ENCODE peak calls at places on chromosomes 12 and 14, in ten cellular contexts. One of them, this sample, is unnamed.

GRCh38 chr14:94334837-94335236 is 11.7 kb upstream of the SERPINA6 start:
- DNase-seq in HEK293T: no peak
- DNase-seq in lower leg skin: no peak
- DNase-seq in AG08395: no peak
- DNase-seq in hippocampal formation: no peak
- DNase-seq in GM03348: no peak
- DNase-seq in BE2C: no peak
- DNase-seq in NCI-H345: no peak
- DNase-seq in progenitor cell of endocrine pancreas: no peak
- DNase-seq in NCI-H460: no peak
- DNase-seq in this sample: no peak

GRCh38 chr12:131000000-131000486 is 46.3 kb downstream of the ADGRD1 start:
- DNase-seq in HEK293T: no peak
- DNase-seq in lower leg skin: no peak
- DNase-seq in AG08395: no peak
- DNase-seq in hippocampal formation: no peak
- DNase-seq in GM03348: no peak
- DNase-seq in BE2C: no peak
- DNase-seq in NCI-H345: no peak
- DNase-seq in progenitor cell of endocrine pancreas: no peak
- DNase-seq in NCI-H460: no peak
- DNase-seq in this sample: no peak

GRCh38 chr14:63276016-63276415 is 42.7 kb downstream of the GPHB5 start:
- DNase-seq in HEK293T: no peak
- DNase-seq in lower leg skin: no peak
- DNase-seq in AG08395: no peak
- DNase-seq in hippocampal formation: no peak
- DNase-seq in GM03348: no peak
- DNase-seq in BE2C: no peak
- DNase-seq in NCI-H345: peak; percentile 92
- DNase-seq in progenitor cell of endocrine pancreas: no peak
- DNase-seq in NCI-H460: no peak
- DNase-seq in this sample: no peak

GRCh38 chr12:69701821-69702220 is 2.7 kb upstream of the BEST3 start:
- DNase-seq in HEK293T: no peak
- DNase-seq in lower leg skin: no peak
- DNase-seq in AG08395: no peak
- DNase-seq in hippocampal formation: peak; percentile 43
- DNase-seq in GM03348: no peak
- DNase-seq in BE2C: no peak
- DNase-seq in NCI-H345: no peak
- DNase-seq in progenitor cell of endocrine pancreas: no peak
- DNase-seq in NCI-H460: no peak
- DNase-seq in this sample: no peak

GRCh38 chr12:42670719-42671118 is 81.2 kb upstream of the PRICKLE1 start:
- DNase-seq in HEK293T: no peak
- DNase-seq in lower leg skin: no peak
- DNase-seq in AG08395: no peak
- DNase-seq in hippocampal formation: no peak
- DNase-seq in GM03348: no peak
- DNase-seq in BE2C: no peak
- DNase-seq in NCI-H345: no peak
- DNase-seq in progenitor cell of endocrine pancreas: no peak
- DNase-seq in NCI-H460: no peak
- DNase-seq in this sample: no peak

GRCh38 chr12:587551-588322 is 75.5 kb downstream of the NINJ2 start:
- DNase-seq in HEK293T: no peak
- DNase-seq in lower leg skin: no peak
- DNase-seq in AG08395: no peak
- DNase-seq in hippocampal formation: no peak
- DNase-seq in GM03348: no peak
- DNase-seq in BE2C: no peak
- DNase-seq in NCI-H345: no peak
- DNase-seq in progenitor cell of endocrine pancreas: no peak
- DNase-seq in NCI-H460: no peak
- DNase-seq in this sample: no peak

GRCh38 chr12:4274396-4274959 is 916 bp downstream of the CCND2 start:
- DNase-seq in HEK293T: no peak
- DNase-seq in lower leg skin: no peak
- DNase-seq in AG08395: no peak
- DNase-seq in hippocampal formation: no peak
- DNase-seq in GM03348: no peak
- DNase-seq in BE2C: no peak
- DNase-seq in NCI-H345: no peak
- DNase-seq in progenitor cell of endocrine pancreas: no peak
- DNase-seq in NCI-H460: no peak
- DNase-seq in this sample: no peak

GRCh38 chr12:27627123-27627835 is 69.0 kb upstream of the REP15 start:
- DNase-seq in HEK293T: no peak
- DNase-seq in lower leg skin: no peak
- DNase-seq in AG08395: peak; percentile 72
- DNase-seq in hippocampal formation: no peak
- DNase-seq in GM03348: peak; percentile 65
- DNase-seq in BE2C: no peak
- DNase-seq in NCI-H345: no peak
- DNase-seq in progenitor cell of endocrine pancreas: no peak
- DNase-seq in NCI-H460: peak; percentile 16
- DNase-seq in this sample: peak; percentile 92

GRCh38 chr12:96981053-96981452 is 74.0 kb downstream of the NEDD1 start:
- DNase-seq in HEK293T: no peak
- DNase-seq in lower leg skin: no peak
- DNase-seq in AG08395: peak; percentile 81
- DNase-seq in hippocampal formation: no peak
- DNase-seq in GM03348: peak; percentile 87
- DNase-seq in BE2C: no peak
- DNase-seq in NCI-H345: no peak
- DNase-seq in progenitor cell of endocrine pancreas: no peak
- DNase-seq in NCI-H460: no peak
- DNase-seq in this sample: peak; percentile 84

GRCh38 chr12:125983094-125983783 is 918.0 kb downstream of the AACS start:
- DNase-seq in HEK293T: peak; percentile 21
- DNase-seq in lower leg skin: no peak
- DNase-seq in AG08395: no peak
- DNase-seq in hippocampal formation: no peak
- DNase-seq in GM03348: no peak
- DNase-seq in BE2C: peak; percentile 40
- DNase-seq in NCI-H345: no peak
- DNase-seq in progenitor cell of endocrine pancreas: peak; percentile 81
- DNase-seq in NCI-H460: peak; percentile 43
- DNase-seq in this sample: no peak

GRCh38 chr12:123991402-123991951 is 18.5 kb downstream of the ZNF664 start:
- DNase-seq in HEK293T: no peak
- DNase-seq in lower leg skin: no peak
- DNase-seq in AG08395: no peak
- DNase-seq in hippocampal formation: no peak
- DNase-seq in GM03348: no peak
- DNase-seq in BE2C: no peak
- DNase-seq in NCI-H345: peak; percentile 1
- DNase-seq in progenitor cell of endocrine pancreas: no peak
- DNase-seq in NCI-H460: no peak
- DNase-seq in this sample: no peak

GRCh38 chr12:19196959-19197630 is 67.6 kb downstream of the PLEKHA5 start:
- DNase-seq in HEK293T: no peak
- DNase-seq in lower leg skin: no peak
- DNase-seq in AG08395: no peak
- DNase-seq in hippocampal formation: no peak
- DNase-seq in GM03348: no peak
- DNase-seq in BE2C: no peak
- DNase-seq in NCI-H345: no peak
- DNase-seq in progenitor cell of endocrine pancreas: no peak
- DNase-seq in NCI-H460: no peak
- DNase-seq in this sample: no peak

GRCh38 chr12:123141615-123142517 is 9.0 kb downstream of the PITPNM2 start:
- DNase-seq in HEK293T: no peak
- DNase-seq in lower leg skin: no peak
- DNase-seq in AG08395: peak; percentile 60
- DNase-seq in hippocampal formation: no peak
- DNase-seq in GM03348: peak; percentile 63
- DNase-seq in BE2C: no peak
- DNase-seq in NCI-H345: no peak
- DNase-seq in progenitor cell of endocrine pancreas: no peak
- DNase-seq in NCI-H460: peak; percentile 57
- DNase-seq in this sample: peak; percentile 69

GRCh38 chr14:61733972-61734371 is 28.2 kb upstream of the SNAPC1 start:
- DNase-seq in HEK293T: no peak
- DNase-seq in lower leg skin: no peak
- DNase-seq in AG08395: no peak
- DNase-seq in hippocampal formation: no peak
- DNase-seq in GM03348: no peak
- DNase-seq in BE2C: no peak
- DNase-seq in NCI-H345: no peak
- DNase-seq in progenitor cell of endocrine pancreas: no peak
- DNase-seq in NCI-H460: no peak
- DNase-seq in this sample: no peak

GRCh38 chr12:25769076-25769945 is 189.2 kb upstream of the RASSF8 start:
- DNase-seq in HEK293T: no peak
- DNase-seq in lower leg skin: no peak
- DNase-seq in AG08395: peak; percentile 78
- DNase-seq in hippocampal formation: no peak
- DNase-seq in GM03348: peak; percentile 76
- DNase-seq in BE2C: no peak
- DNase-seq in NCI-H345: no peak
- DNase-seq in progenitor cell of endocrine pancreas: no peak
- DNase-seq in NCI-H460: no peak
- DNase-seq in this sample: peak; percentile 79

GRCh38 chr12:42873401-42873800 is 283.9 kb upstream of the PRICKLE1 start:
- DNase-seq in HEK293T: no peak
- DNase-seq in lower leg skin: no peak
- DNase-seq in AG08395: no peak
- DNase-seq in hippocampal formation: no peak
- DNase-seq in GM03348: no peak
- DNase-seq in BE2C: no peak
- DNase-seq in NCI-H345: no peak
- DNase-seq in progenitor cell of endocrine pancreas: no peak
- DNase-seq in NCI-H460: no peak
- DNase-seq in this sample: no peak

GRCh38 chr12:131218291-131219172 is 264.8 kb downstream of the ADGRD1 start:
- DNase-seq in HEK293T: no peak
- DNase-seq in lower leg skin: no peak
- DNase-seq in AG08395: no peak
- DNase-seq in hippocampal formation: no peak
- DNase-seq in GM03348: no peak
- DNase-seq in BE2C: no peak
- DNase-seq in NCI-H345: no peak
- DNase-seq in progenitor cell of endocrine pancreas: no peak
- DNase-seq in NCI-H460: peak; percentile 30
- DNase-seq in this sample: no peak

GRCh38 chr12:47811070-47811391 is 8.7 kb downstream of the HDAC7 start:
- DNase-seq in HEK293T: no peak
- DNase-seq in lower leg skin: no peak
- DNase-seq in AG08395: no peak
- DNase-seq in hippocampal formation: no peak
- DNase-seq in GM03348: no peak
- DNase-seq in BE2C: no peak
- DNase-seq in NCI-H345: no peak
- DNase-seq in progenitor cell of endocrine pancreas: no peak
- DNase-seq in NCI-H460: no peak
- DNase-seq in this sample: no peak

GRCh38 chr14:91284146-91284790 is 39.8 kb upstream of the GPR68 start:
- DNase-seq in HEK293T: peak; percentile 52
- DNase-seq in lower leg skin: no peak
- DNase-seq in AG08395: peak; percentile 94
- DNase-seq in hippocampal formation: no peak
- DNase-seq in GM03348: peak; percentile 94
- DNase-seq in BE2C: peak; percentile 44
- DNase-seq in NCI-H345: no peak
- DNase-seq in progenitor cell of endocrine pancreas: no peak
- DNase-seq in NCI-H460: no peak
- DNase-seq in this sample: peak; percentile 57

GRCh38 chr12:42143401-42144173 is 1.1 kb downstream of the GXYLT1 start:
- DNase-seq in HEK293T: no peak
- DNase-seq in lower leg skin: no peak
- DNase-seq in AG08395: no peak
- DNase-seq in hippocampal formation: no peak
- DNase-seq in GM03348: peak; percentile 10
- DNase-seq in BE2C: no peak
- DNase-seq in NCI-H345: no peak
- DNase-seq in progenitor cell of endocrine pancreas: no peak
- DNase-seq in NCI-H460: no peak
- DNase-seq in this sample: no peak

GRCh38 chr12:131108171-131108955 is 154.7 kb downstream of the ADGRD1 start:
- DNase-seq in HEK293T: no peak
- DNase-seq in lower leg skin: no peak
- DNase-seq in AG08395: no peak
- DNase-seq in hippocampal formation: no peak
- DNase-seq in GM03348: no peak
- DNase-seq in BE2C: peak; percentile 32
- DNase-seq in NCI-H345: no peak
- DNase-seq in progenitor cell of endocrine pancreas: no peak
- DNase-seq in NCI-H460: no peak
- DNase-seq in this sample: no peak

GRCh38 chr12:52190860-52191729 is 719 bp downstream of the KRT80 start:
- DNase-seq in HEK293T: no peak
- DNase-seq in lower leg skin: no peak
- DNase-seq in AG08395: no peak
- DNase-seq in hippocampal formation: no peak
- DNase-seq in GM03348: no peak
- DNase-seq in BE2C: no peak
- DNase-seq in NCI-H345: no peak
- DNase-seq in progenitor cell of endocrine pancreas: no peak
- DNase-seq in NCI-H460: no peak
- DNase-seq in this sample: no peak

GRCh38 chr12:2958432-2959193 is 584 bp upstream of the TEAD4 start:
- DNase-seq in HEK293T: peak; percentile 68
- DNase-seq in lower leg skin: no peak
- DNase-seq in AG08395: peak; percentile 92
- DNase-seq in hippocampal formation: no peak
- DNase-seq in GM03348: peak; percentile 97
- DNase-seq in BE2C: no peak
- DNase-seq in NCI-H345: peak; percentile 73
- DNase-seq in progenitor cell of endocrine pancreas: no peak
- DNase-seq in NCI-H460: peak; percentile 46
- DNase-seq in this sample: no peak

GRCh38 chr14:68111733-68112270 is 292.2 kb downstream of the RAD51B start:
- DNase-seq in HEK293T: no peak
- DNase-seq in lower leg skin: no peak
- DNase-seq in AG08395: no peak
- DNase-seq in hippocampal formation: no peak
- DNase-seq in GM03348: no peak
- DNase-seq in BE2C: no peak
- DNase-seq in NCI-H345: no peak
- DNase-seq in progenitor cell of endocrine pancreas: no peak
- DNase-seq in NCI-H460: no peak
- DNase-seq in this sample: no peak

GRCh38 chr12:44500423-44500822 is 375.7 kb downstream of the NELL2 start:
- DNase-seq in HEK293T: no peak
- DNase-seq in lower leg skin: no peak
- DNase-seq in AG08395: no peak
- DNase-seq in hippocampal formation: no peak
- DNase-seq in GM03348: no peak
- DNase-seq in BE2C: no peak
- DNase-seq in NCI-H345: no peak
- DNase-seq in progenitor cell of endocrine pancreas: no peak
- DNase-seq in NCI-H460: no peak
- DNase-seq in this sample: no peak

GRCh38 chr12:15244341-15244740 is 23.1 kb upstream of the RERG start:
- DNase-seq in HEK293T: no peak
- DNase-seq in lower leg skin: no peak
- DNase-seq in AG08395: no peak
- DNase-seq in hippocampal formation: no peak
- DNase-seq in GM03348: no peak
- DNase-seq in BE2C: no peak
- DNase-seq in NCI-H345: peak; percentile 94
- DNase-seq in progenitor cell of endocrine pancreas: no peak
- DNase-seq in NCI-H460: no peak
- DNase-seq in this sample: no peak

GRCh38 chr12:68529466-68529865 is 81.2 kb upstream of the RAP1B start:
- DNase-seq in HEK293T: no peak
- DNase-seq in lower leg skin: no peak
- DNase-seq in AG08395: no peak
- DNase-seq in hippocampal formation: no peak
- DNase-seq in GM03348: no peak
- DNase-seq in BE2C: no peak
- DNase-seq in NCI-H345: no peak
- DNase-seq in progenitor cell of endocrine pancreas: no peak
- DNase-seq in NCI-H460: no peak
- DNase-seq in this sample: no peak

GRCh38 chr12:116161588-116161987 is 115.9 kb downstream of the MED13L start:
- DNase-seq in HEK293T: no peak
- DNase-seq in lower leg skin: no peak
- DNase-seq in AG08395: no peak
- DNase-seq in hippocampal formation: no peak
- DNase-seq in GM03348: no peak
- DNase-seq in BE2C: no peak
- DNase-seq in NCI-H345: no peak
- DNase-seq in progenitor cell of endocrine pancreas: no peak
- DNase-seq in NCI-H460: no peak
- DNase-seq in this sample: no peak

This sample was measured in stromal cell of bone marrow.